ENCODE peak calls at places on chromosomes 12 and 14, in four cellular contexts. One of them, this sample, is unnamed.

GRCh38 chr12:8157484-8158198 is 826 bp downstream of the ZNF705A start:
- DNase-seq in HepG2: no peak
- DNase-seq in H1: no peak
- DNase-seq in K562: no peak
- DNase-seq in this sample: no peak

GRCh38 chr14:22812744-22813143 is 2.5 kb downstream of the SLC7A7 start:
- DNase-seq in HepG2: no peak
- DNase-seq in H1: peak; percentile 58
- DNase-seq in K562: no peak
- DNase-seq in this sample: no peak

GRCh38 chr12:31868980-31869379 is 90.2 kb upstream of the RESF1 start:
- DNase-seq in HepG2: no peak
- DNase-seq in H1: no peak
- DNase-seq in K562: no peak
- DNase-seq in this sample: no peak

GRCh38 chr12:124109760-124110159 is 136.7 kb downstream of the ZNF664 start:
- DNase-seq in HepG2: no peak
- DNase-seq in H1: no peak
- DNase-seq in K562: peak; percentile 82
- DNase-seq in this sample: peak; percentile 39

GRCh38 chr14:65502676-65503124 is 90.2 kb downstream of the FUT8 start:
- DNase-seq in HepG2: no peak
- DNase-seq in H1: no peak
- DNase-seq in K562: no peak
- DNase-seq in this sample: peak; percentile 62

GRCh38 chr14:63435838-63436237 is 107.3 kb downstream of the PPP2R5E start:
- DNase-seq in HepG2: peak; percentile 13
- DNase-seq in H1: no peak
- DNase-seq in K562: no peak
- DNase-seq in this sample: no peak

GRCh38 chr12:67441736-67442346 is 172.7 kb downstream of the CAND1 start:
- DNase-seq in HepG2: peak; percentile 58
- DNase-seq in H1: peak; percentile 87
- DNase-seq in K562: peak; percentile 57
- DNase-seq in this sample: no peak

GRCh38 chr12:51393676-51394545 is 2.7 kb upstream of the GALNT6 start:
- DNase-seq in HepG2: no peak
- DNase-seq in H1: no peak
- DNase-seq in K562: peak; percentile 2
- DNase-seq in this sample: no peak

GRCh38 chr12:86212970-86213369 is 43.2 kb downstream of the MGAT4C start:
- DNase-seq in HepG2: no peak
- DNase-seq in H1: no peak
- DNase-seq in K562: no peak
- DNase-seq in this sample: no peak

DNA sequence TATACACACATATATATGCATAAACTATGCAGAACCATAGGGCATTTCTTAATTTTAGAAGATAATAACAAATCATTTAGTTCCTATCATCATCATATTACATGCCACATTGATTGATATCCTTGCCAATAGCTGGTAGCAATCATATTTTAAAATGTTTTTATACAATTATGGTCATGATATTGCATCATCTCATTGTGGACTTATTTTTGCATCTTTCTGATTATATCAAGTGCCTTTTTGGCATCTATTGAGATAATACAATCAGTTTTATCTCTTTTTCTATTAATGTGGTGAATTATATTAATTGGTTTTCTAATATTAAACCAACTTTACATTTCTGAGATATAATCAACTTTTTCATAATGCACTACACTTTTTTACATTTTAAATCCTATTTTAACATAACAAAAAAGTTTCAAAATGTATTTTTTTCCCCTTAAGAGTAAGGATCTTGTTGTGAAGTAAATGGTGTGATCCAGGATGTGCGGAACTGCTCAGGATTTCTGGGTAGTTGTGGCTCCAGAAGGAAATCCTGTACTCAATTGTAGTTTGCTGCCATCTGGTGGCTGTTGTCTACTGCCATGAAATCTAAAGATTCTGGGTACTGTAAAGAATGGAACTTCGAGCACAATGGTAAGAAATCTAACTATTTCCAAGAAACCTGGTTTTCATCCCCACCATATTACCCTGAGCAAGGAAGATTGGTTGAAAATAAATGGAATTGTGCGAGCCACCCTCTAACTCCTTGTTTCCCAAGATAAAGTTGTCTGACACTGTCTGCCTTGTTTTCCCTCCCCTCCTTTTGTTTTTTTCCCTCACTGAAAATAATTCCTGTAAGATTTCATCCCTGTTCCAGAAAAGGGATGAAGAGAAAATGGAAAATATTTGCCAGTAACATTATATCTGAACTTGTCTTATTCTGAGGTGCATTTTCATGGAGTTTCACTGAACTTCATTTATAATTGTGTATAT is 17.0 kb downstream of the OR9K2 start:
- DNase-seq in HepG2: peak; percentile 40
- DNase-seq in H1: peak; percentile 61
- DNase-seq in K562: peak; percentile 55
- DNase-seq in this sample: no peak
- TF ChIP-seq RFX5 in HepG2: no peak
- TF ChIP-seq RFX5 in H1: no peak
- TF ChIP-seq RFX5 in K562: no peak
- TF ChIP-seq RFX5 in this sample: no peak

DNA sequence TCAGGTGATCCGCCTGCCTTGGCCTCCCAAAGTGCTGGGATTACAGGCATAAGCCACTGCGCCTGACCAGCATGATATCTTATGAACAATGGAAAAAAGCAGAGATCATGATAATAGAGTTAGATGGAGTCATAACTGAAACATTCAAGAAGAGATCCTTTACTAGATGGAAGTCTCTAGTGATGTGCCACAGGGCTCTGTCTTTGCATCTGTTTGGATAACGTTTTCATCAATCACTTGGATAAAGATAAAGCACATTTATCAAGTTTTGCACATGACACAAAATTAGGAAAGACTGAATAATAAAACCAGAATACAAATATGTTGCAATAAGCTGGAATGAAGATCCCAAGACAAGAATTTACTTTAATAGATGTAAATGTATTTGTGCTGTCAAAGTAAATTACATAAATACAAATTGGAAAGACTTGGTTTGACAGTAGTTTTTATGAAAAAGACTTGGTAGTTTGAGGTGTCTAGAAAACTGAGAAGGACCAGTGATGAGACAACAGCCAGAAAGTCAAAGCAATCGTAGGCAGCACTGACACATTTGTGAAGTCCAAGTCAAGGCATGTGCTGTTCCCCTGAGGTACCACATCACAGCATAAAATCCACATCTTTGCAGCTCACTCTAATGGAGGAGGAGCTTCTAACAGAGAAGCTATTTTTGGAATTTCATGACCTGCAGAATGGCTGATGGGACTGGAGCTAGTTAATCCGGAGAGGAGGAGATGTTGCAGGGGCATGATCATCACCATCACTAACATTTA is 28.5 kb downstream of the GPRC5A start:
- DNase-seq in HepG2: no peak
- DNase-seq in H1: no peak
- DNase-seq in K562: no peak
- DNase-seq in this sample: no peak
- TF ChIP-seq ZNF274 in HepG2: no peak
- TF ChIP-seq ZNF274 in H1: no peak
- TF ChIP-seq ZNF274 in K562: no peak
- TF ChIP-seq ZNF274 in this sample: no peak

GRCh38 chr14:94040247-94040646 is 14.1 kb downstream of the OTUB2 start:
- DNase-seq in HepG2: no peak
- DNase-seq in H1: no peak
- DNase-seq in K562: no peak
- DNase-seq in this sample: no peak
- TF ChIP-seq RFX5 in HepG2: no peak
- TF ChIP-seq RFX5 in H1: no peak
- TF ChIP-seq RFX5 in K562: no peak
- TF ChIP-seq RFX5 in this sample: no peak

GRCh38 chr12:81639196-81639595 is 120.0 kb downstream of the PPFIA2 start:
- DNase-seq in HepG2: no peak
- DNase-seq in H1: no peak
- DNase-seq in K562: no peak
- DNase-seq in this sample: no peak

GRCh38 chr12:81644503-81644902 is 114.6 kb downstream of the PPFIA2 start:
- DNase-seq in HepG2: peak; percentile 38
- DNase-seq in H1: no peak
- DNase-seq in K562: no peak
- DNase-seq in this sample: no peak
- TF ChIP-seq ZNF274 in HepG2: no peak
- TF ChIP-seq ZNF274 in H1: no peak
- TF ChIP-seq ZNF274 in K562: no peak
- TF ChIP-seq ZNF274 in this sample: no peak

GRCh38 chr12:115440438-115440837 is 756.5 kb upstream of the TBX3 start:
- DNase-seq in HepG2: peak; percentile 66
- DNase-seq in H1: no peak
- DNase-seq in K562: peak; percentile 16
- DNase-seq in this sample: no peak
- TF ChIP-seq RFX5 in HepG2: no peak
- TF ChIP-seq RFX5 in H1: no peak
- TF ChIP-seq RFX5 in K562: no peak
- TF ChIP-seq RFX5 in this sample: no peak

GRCh38 chr12:94867066-94867855 is 136.2 kb downstream of the NDUFA12 start:
- DNase-seq in HepG2: no peak
- DNase-seq in H1: no peak
- DNase-seq in K562: no peak
- DNase-seq in this sample: no peak
- TF ChIP-seq ZNF274 in HepG2: no peak
- TF ChIP-seq ZNF274 in H1: no peak
- TF ChIP-seq ZNF274 in K562: no peak
- TF ChIP-seq ZNF274 in this sample: no peak

GRCh38 chr12:6956332-6956727 is 5.2 kb downstream of the PTPN6 start:
- DNase-seq in HepG2: no peak
- DNase-seq in H1: no peak
- DNase-seq in K562: no peak
- DNase-seq in this sample: no peak
- TF ChIP-seq RFX5 in HepG2: no peak
- TF ChIP-seq RFX5 in H1: no peak
- TF ChIP-seq RFX5 in K562: no peak
- TF ChIP-seq RFX5 in this sample: no peak